ENCODE peak calls at places on chromosomes 12 and 14, in six cellular contexts. K, P, H, Y, J and X are unnamed samples.

GRCh38 chr14:31894351-31894750 is 182.8 kb upstream of the ARHGAP5 start:
- DNase-seq in J (no peak), K (no peak), Y (peak), H (no peak), P (no peak), X (no peak)

GRCh38 chr12:2868986-2869385 is 8.0 kb downstream of the FOXM1 start:
- DNase-seq in P (no peak), J (no peak), H (no peak), K (no peak), Y (no peak), X (no peak)

GRCh38 chr14:72699852-72700257 is 194.0 kb downstream of the DPF3 start:
- DNase-seq in J (no peak), K (peak), H (no peak), Y (peak), P (peak), X (peak)

GRCh38 chr12:1525858-1526257 is 68.5 kb downstream of the FBXL14 start:
- DNase-seq in P (no peak), Y (no peak), J (no peak), K (no peak), H (no peak), X (peak)

GRCh38 chr12:19546611-19547162 is 107.4 kb downstream of the AEBP2 start:
- DNase-seq in K (no peak), J (no peak), H (no peak), Y (no peak), P (peak), X (no peak)

GRCh38 chr14:61934385-61934784 is 172.2 kb downstream of the SNAPC1 start:
- DNase-seq in J (no peak), H (no peak), Y (no peak), P (no peak), K (no peak), X (no peak)

GRCh38 chr12:110253176-110253575 is 27.9 kb upstream of the ATP2A2 start:
- DNase-seq in J (no peak), Y (peak), H (no peak), K (no peak), P (no peak), X (peak)

GRCh38 chr12:3078086-3078820 is 1.1 kb downstream of the TSPAN9 start:
- DNase-seq in P (peak), K (no peak), H (no peak), J (no peak), Y (no peak), X (no peak)

GRCh38 chr12:50197297-50197727 is 30.1 kb upstream of the CERS5 start:
- DNase-seq in J (no peak), P (peak), H (no peak), Y (no peak), K (no peak), X (no peak)

GRCh38 chr14:99600232-99600888 is 3.6 kb downstream of the CCDC85C start:
- DNase-seq in K (no peak), P (no peak), J (no peak), Y (peak), H (no peak), X (no peak)

GRCh38 chr12:169528-170360 is 44.2 kb downstream of the SLC6A12 start:
- DNase-seq in H (no peak), Y (no peak), J (no peak), P (no peak), K (no peak), X (no peak)

GRCh38 chr12:111812881-111813741 is 28.9 kb upstream of the MAPKAPK5 start:
- DNase-seq in P (peak), Y (peak), J (peak), H (peak), K (peak), X (peak)

GRCh38 chr12:113467514-113468364 is 3.9 kb downstream of the LHX5 start:
- DNase-seq in H (no peak), Y (peak), P (no peak), K (peak), J (no peak), X (no peak)

GRCh38 chr14:60654303-60654925 is 5.1 kb upstream of the SIX1 start:
- DNase-seq in K (no peak), P (no peak), J (no peak), Y (no peak), H (no peak), X (no peak)

GRCh38 chr12:45721374-45721773 is 8.1 kb upstream of the ARID2 start:
- DNase-seq in Y (no peak), J (no peak), H (no peak), K (no peak), P (no peak), X (no peak)

GRCh38 chr12:21894792-21895392 is 46.3 kb downstream of the ABCC9 start:
- DNase-seq in P (no peak), Y (no peak), H (no peak), J (no peak), K (no peak), X (no peak)

GRCh38 chr14:73057939-73058223 is 453 bp upstream of the RBM25 start:
- DNase-seq in H (no peak), P (no peak), Y (no peak), J (no peak), K (no peak), X (no peak)

GRCh38 chr12:14211829-14212455 is 153.5 kb upstream of the ATF7IP start:
- DNase-seq in J (no peak), Y (no peak), K (no peak), P (no peak), H (no peak), X (no peak)

GRCh38 chr14:32560213-32560857 is 231.2 kb downstream of the AKAP6 start:
- DNase-seq in J (no peak), H (peak), K (peak), Y (peak), P (peak), X (peak)

GRCh38 chr14:51535443-51536044 is 116.2 kb upstream of the FRMD6 start:
- DNase-seq in J (no peak), K (no peak), Y (no peak), P (no peak), H (no peak), X (no peak)
- TF ChIP-seq MYC in J (no peak), K (no peak), Y (no peak), P (no peak), H (no peak), X (no peak)

DNA sequence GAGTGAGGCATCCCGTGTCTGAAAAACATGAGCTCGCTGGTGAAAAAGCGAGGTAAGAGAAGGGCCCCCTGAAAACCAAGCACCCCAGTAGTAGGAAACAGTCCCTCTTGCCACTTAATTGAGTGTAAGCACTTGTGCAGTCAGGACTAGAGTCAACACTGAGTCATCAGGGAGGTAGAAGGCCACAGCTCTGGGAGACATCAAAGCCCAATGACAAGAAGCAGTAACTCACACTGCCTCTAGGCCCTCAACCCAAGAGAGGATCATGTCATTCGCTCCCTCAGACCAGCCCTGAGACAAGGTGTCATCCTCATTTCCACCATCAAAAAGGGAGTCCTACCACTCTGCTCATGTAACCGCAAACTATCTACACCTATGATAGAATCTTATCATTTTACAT is 17.8 kb downstream of the POMT2 start:
- DNase-seq in Y (peak), K (peak), P (peak), H (peak), J (no peak), X (no peak)
- TF ChIP-seq MAX in Y (no peak), K (peak), P (no peak), H (no peak), J (no peak), X (no peak)

GRCh38 chr12:11929714-11930113 is 141.0 kb upstream of the BCL2L14 start:
- DNase-seq in Y (no peak), J (no peak), P (no peak), K (no peak), H (no peak), X (no peak)

GRCh38 chr12:11923067-11923466 is 147.7 kb upstream of the BCL2L14 start:
- DNase-seq in J (no peak), K (no peak), P (no peak), Y (no peak), H (no peak), X (no peak)

GRCh38 chr12:11922361-11922760 is 148.4 kb upstream of the BCL2L14 start:
- DNase-seq in K (no peak), P (no peak), H (peak), J (no peak), Y (no peak), X (no peak)

GRCh38 chr12:11927311-11927935 is 143.3 kb upstream of the BCL2L14 start:
- DNase-seq in Y (no peak), K (no peak), H (no peak), P (no peak), J (no peak), X (no peak)
- H3K4me3 ChIP-seq in Y (no peak), K (no peak), H (no peak), P (no peak), J (no peak), X (no peak)

GRCh38 chr12:69816082-69816481 is 8.9 kb upstream of the MYRFL start:
- DNase-seq in H (no peak), P (no peak), Y (no peak), J (peak), K (no peak), X (no peak)
- TF ChIP-seq MYC in H (no peak), P (no peak), Y (no peak), J (no peak), K (no peak), X (no peak)

DNA sequence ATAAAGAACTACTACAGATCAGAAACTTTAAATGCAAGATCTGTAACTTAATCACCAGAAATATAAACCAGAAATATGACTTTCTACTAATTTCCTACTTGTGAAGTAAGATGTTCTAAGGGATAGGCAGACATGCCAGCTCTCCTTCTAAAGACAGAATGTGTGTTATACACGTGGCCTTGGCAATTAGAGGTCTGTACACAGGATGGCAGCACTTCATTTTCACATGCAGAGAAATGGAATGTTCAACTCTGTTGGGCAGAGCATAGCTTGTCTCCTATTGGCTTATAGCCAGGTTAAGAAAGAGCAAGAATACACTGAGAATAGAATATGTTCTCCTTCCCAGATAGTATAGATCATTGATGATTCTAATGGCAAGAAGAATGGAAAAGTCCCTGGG is 403.8 kb downstream of the DAD1 start:
- DNase-seq in J (no peak), H (peak), Y (no peak), K (no peak), P (peak), X (peak)
- TF ChIP-seq MAX in J (no peak), H (no peak), Y (no peak), K (no peak), P (no peak), X (peak)